ENCODE peak calls at places on chromosomes 16 and 17, in six cellular contexts. C, K, G, D, R and A are unnamed samples.
A peak's percentile ranks its signal among the peaks of the same experiment; 100 is the strongest.

GRCh38 chr16:75244225-75244792 is 7.1 kb downstream of the BCAR1 start:
- DNase-seq in D (no peak), K (no peak), C (peak; percentile 17), G (peak; percentile 63), R (no peak), A (no peak)

GRCh38 chr17:69425978-69426377 is 11.5 kb downstream of the MAP2K6 start:
- DNase-seq in G (no peak), D (no peak), K (no peak), C (no peak), R (no peak), A (no peak)

GRCh38 chr16:84362410-84362809 is 5.9 kb upstream of the ATP2C2 start:
- DNase-seq in R (no peak), D (no peak), G (peak; percentile 31), C (no peak), K (no peak), A (no peak)

GRCh38 chr17:57281887-57282653 is 25.7 kb downstream of the MSI2 start:
- DNase-seq in K (no peak), D (no peak), R (no peak), G (no peak), C (peak; percentile 41), A (no peak)

GRCh38 chr17:72714357-72714966 is 378.0 kb downstream of the SLC39A11 start:
- DNase-seq in K (no peak), D (no peak), G (no peak), C (no peak), R (no peak), A (no peak)

GRCh38 chr17:41692722-41693521 is 4.2 kb downstream of the EIF1 start:
- DNase-seq in D (no peak), G (no peak), K (no peak), C (no peak), R (no peak), A (no peak)

GRCh38 chr16:71626018-71626857 is at the start of gene MARVELD3:
- DNase-seq in R (peak; percentile 41), C (no peak), D (no peak), G (peak; percentile 94), K (no peak), A (no peak)

GRCh38 chr17:16415031-16415924 is at the start of gene TRPV2:
- DNase-seq in D (no peak), G (peak; percentile 65), K (no peak), C (peak; percentile 65), R (peak; percentile 60), A (no peak)

GRCh38 chr16:3850544-3850899 is 30.0 kb downstream of the CREBBP start:
- DNase-seq in R (no peak), G (no peak), C (no peak), K (no peak), D (no peak), A (no peak)

GRCh38 chr17:57170866-57171265 is 85.5 kb upstream of the MSI2 start:
- DNase-seq in D (no peak), C (no peak), R (no peak), G (no peak), K (no peak), A (no peak)

GRCh38 chr17:19647697-19648474 is 665 bp upstream of the ALDH3A2 start:
- DNase-seq in C (peak; percentile 61), G (peak; percentile 65), D (no peak), K (no peak), R (peak; percentile 29), A (no peak)

GRCh38 chr17:42518046-42518754 is 17.8 kb upstream of the NAGLU start:
- DNase-seq in G (peak; percentile 87), D (peak; percentile 94), R (no peak), C (peak; percentile 64), K (peak; percentile 73), A (no peak)

GRCh38 chr16:85385463-85386331 is 227.4 kb upstream of the GSE1 start:
- DNase-seq in K (no peak), R (no peak), D (no peak), G (no peak), C (no peak), A (no peak)

GRCh38 chr16:2857451-2858244 is at the start of gene PRSS22:
- DNase-seq in K (no peak), D (no peak), R (no peak), G (peak; percentile 75), C (peak; percentile 5), A (no peak)

GRCh38 chr17:75830168-75831031 is 13.8 kb downstream of the UNC13D start:
- DNase-seq in C (no peak), K (no peak), D (no peak), R (no peak), G (peak; percentile 72), A (no peak)

GRCh38 chr17:47192549-47192948 is 3.5 kb upstream of the CDC27 start:
- DNase-seq in K (no peak), R (no peak), G (no peak), C (peak; percentile 38), D (no peak), A (no peak)

GRCh38 chr16:27748868-27749546 is 199.1 kb downstream of the KATNIP start:
- DNase-seq in K (peak; percentile 70), G (peak; percentile 67), C (peak; percentile 84), R (peak; percentile 80), D (peak; percentile 39), A (peak; percentile 3)

GRCh38 chr17:39069114-39069756 is 82.2 kb downstream of the PLXDC1 start:
- DNase-seq in K (no peak), G (no peak), D (no peak), C (peak; percentile 46), R (peak; percentile 53), A (no peak)

GRCh38 chr17:1089915-1090314 is 89.9 kb downstream of the ABR start:
- DNase-seq in D (no peak), G (no peak), R (no peak), K (no peak), C (peak; percentile 26), A (no peak)

GRCh38 chr16:64153718-64154117 is 968.1 kb downstream of the CDH11 start:
- DNase-seq in D (no peak), C (no peak), R (no peak), G (no peak), K (peak; percentile 35), A (no peak)

GRCh38 chr16:50270510-50271147 is 4.3 kb downstream of the ADCY7 start:
- DNase-seq in K (no peak), C (no peak), G (no peak), R (no peak), D (no peak), A (no peak)

GRCh38 chr17:21275047-21275578 is 9.4 kb upstream of the MAP2K3 start:
- DNase-seq in G (no peak), R (no peak), K (no peak), D (no peak), C (no peak), A (no peak)

GRCh38 chr17:75927286-75927922 is 13.4 kb downstream of the FBF1 start:
- DNase-seq in C (peak; percentile 15), D (no peak), G (peak; percentile 27), R (peak; percentile 66), K (no peak), A (no peak)

GRCh38 chr17:80725532-80725931 is 180.9 kb downstream of the RPTOR start:
- DNase-seq in D (no peak), C (no peak), G (no peak), R (no peak), K (no peak), A (no peak)

GRCh38 chr16:16042076-16042475 is 92.7 kb downstream of the ABCC1 start:
- DNase-seq in C (no peak), D (peak; percentile 74), G (no peak), K (no peak), R (no peak), A (no peak)

GRCh38 chr16:31475949-31476304 is 4.0 kb downstream of the TGFB1I1 start:
- DNase-seq in R (no peak), K (no peak), C (no peak), D (no peak), G (peak; percentile 68), A (no peak)

GRCh38 chr17:3986270-3986938 is 22.2 kb upstream of the ATP2A3 start:
- DNase-seq in R (no peak), C (no peak), G (no peak), D (no peak), K (no peak), A (no peak)

GRCh38 chr16:89334988-89335802 is 117.7 kb downstream of the ZNF778 start:
- DNase-seq in R (no peak), D (no peak), C (no peak), G (no peak), K (no peak), A (no peak)

GRCh38 chr17:82013341-82013740 is 9.3 kb downstream of the CENPX start:
- DNase-seq in K (no peak), R (no peak), D (no peak), G (no peak), C (no peak), A (no peak)

GRCh38 chr16:16971042-16971441 is 499.7 kb downstream of the XYLT1 start:
- DNase-seq in G (no peak), R (no peak), D (no peak), K (no peak), C (no peak), A (no peak)

GRCh38 chr17:47719411-47720152 is 13.5 kb upstream of the TBX21 start:
- DNase-seq in K (no peak), D (peak; percentile 18), C (peak; percentile 78), G (no peak), R (no peak), A (no peak)

GRCh38 chr16:16019488-16019887 is 70.1 kb downstream of the ABCC1 start:
- DNase-seq in R (no peak), C (no peak), D (no peak), K (no peak), G (no peak), A (no peak)